ENCODE peak calls at places on chromosomes 16 and 17, in eight cellular contexts. R is stimulated activated CD8-positive, alpha-beta memory T cell treated with anti-CD3 and anti-CD28 coated beads, Interleukin-4, amount 100 ng/mL, for 1 hour; T is NCI-H1417; K is uterus; F is stimulated activated CD4-positive, alpha-beta T cell treated with anti-CD3 and anti-CD28 coated beads, Interleukin-15, amount 100 ng/mL, for 24 hours; D is effector memory CD4-positive, alpha-beta T cell; J is left colon; N is activated CD4-positive, alpha-beta T cell treated with anti-CD3 and anti-CD28 coated beads, Interleukin-2, amount 10 ng/mL, durations not matched to agents 7 days and 5 days. A is an unnamed sample.

GRCh38 chr17:18937981-18938691 is 13.8 kb upstream of the SLC5A10 start:
- DNase-seq in R (no peak), T (peak; percentile 3), K (no peak), F (no peak), D (no peak), J (no peak), N (no peak), A (no peak)

GRCh38 chr16:80899804-80900592 is 95.6 kb upstream of the CDYL2 start:
- DNase-seq in R (no peak), T (no peak), K (peak; percentile 63), F (no peak), D (no peak), J (peak; percentile 75), N (no peak), A (peak; percentile 88)

GRCh38 chr17:16046966-16047365 is 47.3 kb downstream of the TTC19 start:
- DNase-seq in R (no peak), T (no peak), K (no peak), F (no peak), D (no peak), J (no peak), N (no peak), A (no peak)

GRCh38 chr16:31145398-31145990 is 4.4 kb downstream of the PRSS36 start:
- DNase-seq in R (no peak), T (peak; percentile 12), K (no peak), F (no peak), D (no peak), J (no peak), N (no peak), A (no peak)

GRCh38 chr16:73067671-73068545 is 20.0 kb upstream of the ZFHX3 start:
- DNase-seq in R (no peak), T (no peak), K (no peak), F (no peak), D (no peak), J (no peak), N (no peak), A (no peak)

GRCh38 chr17:82836823-82837357 is 2.9 kb downstream of the ZNF750 start:
- DNase-seq in R (no peak), T (no peak), K (peak; percentile 47), F (no peak), D (no peak), J (no peak), N (no peak), A (no peak)

GRCh38 chr17:12637015-12637414 is 28.7 kb upstream of the MYOCD start:
- DNase-seq in R (no peak), T (no peak), K (no peak), F (no peak), D (no peak), J (no peak), N (no peak), A (no peak)

GRCh38 chr17:45221081-45221996 is at the start of gene FMNL1:
- DNase-seq in R (no peak), T (peak; percentile 66), K (no peak), F (peak; percentile 76), D (peak; percentile 51), J (peak; percentile 75), N (peak; percentile 73), A (no peak)

GRCh38 chr17:81870155-81870977 is 771 bp downstream of the ARHGDIA start:
- DNase-seq in R (no peak), T (peak; percentile 51), K (peak; percentile 48), F (peak; percentile 62), D (peak; percentile 25), J (peak; percentile 67), N (peak; percentile 47), A (no peak)

GRCh38 chr17:67151717-67152116 is 93.3 kb downstream of the HELZ start:
- DNase-seq in R (no peak), T (no peak), K (no peak), F (no peak), D (no peak), J (no peak), N (no peak), A (no peak)

GRCh38 chr17:1736348-1737281 is 6.1 kb upstream of the SERPINF2 start:
- DNase-seq in R (no peak), T (no peak), K (peak; percentile 89), F (peak; percentile 79), D (no peak), J (no peak), N (no peak), A (no peak)

GRCh38 chr17:57677301-57677700 is 67.8 kb downstream of the CCDC182 start:
- DNase-seq in R (no peak), T (no peak), K (no peak), F (no peak), D (no peak), J (no peak), N (peak; percentile 1), A (peak; percentile 29)

GRCh38 chr17:50847566-50847965 is 12.2 kb downstream of the WFIKKN2 start:
- DNase-seq in R (no peak), T (no peak), K (no peak), F (no peak), D (no peak), J (no peak), N (no peak), A (no peak)

GRCh38 chr17:31388770-31389672 is 2.5 kb upstream of the RAB11FIP4 start:
- DNase-seq in R (no peak), T (peak; percentile 40), K (no peak), F (peak; percentile 63), D (no peak), J (peak; percentile 16), N (peak; percentile 42), A (peak; percentile 41)

GRCh38 chr17:83025636-83026280 is 53.7 kb upstream of the METRNL start:
- DNase-seq in R (no peak), T (no peak), K (no peak), F (no peak), D (no peak), J (no peak), N (no peak), A (peak; percentile 37)

GRCh38 chr17:72501404-72502110 is 380.7 kb downstream of the SOX9 start:
- DNase-seq in R (no peak), T (no peak), K (no peak), F (no peak), D (no peak), J (no peak), N (no peak), A (no peak)

A was measured in ureter.